ENCODE peak calls at places on chromosomes 2 and 18, in seven cellular contexts. F is pancreas, P is tibial nerve, A is left ventricle myocardium inferior, D is A673, J is RWPE2, R is lower lobe of right lung. M is an unnamed sample.

GRCh38 chr18:77008006-77008405 is 124.6 kb downstream of the MBP start:
- DNase-seq in J (no peak), A (no peak), D (no peak), R (no peak), F (no peak), P (no peak), M (peak; percentile 62)

GRCh38 chr2:215653344-215654015 is 217.6 kb upstream of the FN1 start:
- DNase-seq in R (no peak), A (no peak), P (no peak), F (no peak), D (no peak), J (no peak), M (no peak)

GRCh38 chr2:148317598-148317997 is 296.7 kb downstream of the MBD5 start:
- DNase-seq in R (no peak), J (no peak), P (no peak), D (no peak), F (no peak), A (no peak), M (no peak)

GRCh38 chr18:57438669-57439616 is 3.8 kb downstream of the ONECUT2 start:
- DNase-seq in R (no peak), J (no peak), P (no peak), D (no peak), F (no peak), A (no peak), M (no peak)

GRCh38 chr2:122469147-122469546 is 713.7 kb downstream of the TSN start:
- DNase-seq in D (no peak), P (no peak), A (no peak), R (no peak), F (no peak), J (no peak), M (no peak)

GRCh38 chr2:76197842-76198448 is 487.2 kb upstream of the GCFC2 start:
- DNase-seq in R (no peak), P (peak; percentile 27), F (peak; percentile 60), D (peak; percentile 87), A (peak; percentile 14), J (no peak), M (no peak)

GRCh38 chr2:118130385-118130784 is 42.1 kb downstream of the INSIG2 start:
- DNase-seq in F (no peak), R (no peak), D (no peak), A (no peak), J (no peak), P (no peak), M (no peak)

GRCh38 chr18:56903686-56904085 is 243.2 kb upstream of the BOD1L2 start:
- DNase-seq in R (no peak), P (no peak), F (no peak), J (no peak), D (no peak), A (no peak), M (no peak)

GRCh38 chr2:44935854-44936185 is 5.7 kb upstream of the SIX3 start:
- DNase-seq in A (no peak), P (no peak), J (no peak), D (no peak), F (no peak), R (no peak), M (no peak)

GRCh38 chr2:2321250-2321545 is 9.9 kb downstream of the MYT1L start:
- DNase-seq in A (no peak), P (no peak), R (no peak), D (no peak), J (no peak), F (no peak), M (no peak)

GRCh38 chr2:9805435-9806297 is 37.6 kb upstream of the TAF1B start:
- DNase-seq in A (no peak), F (peak; percentile 27), J (no peak), R (no peak), D (no peak), P (no peak), M (no peak)

GRCh38 chr2:128617029-128617590 is 298.4 kb upstream of the HS6ST1 start:
- DNase-seq in J (no peak), A (no peak), P (no peak), D (no peak), R (peak; percentile 13), F (peak; percentile 35), M (no peak)

GRCh38 chr2:127844973-127845372 is 13.0 kb downstream of the POLR2D start:
- DNase-seq in D (no peak), R (no peak), J (no peak), A (peak; percentile 35), F (no peak), P (no peak), M (no peak)

GRCh38 chr2:108853421-108853820 is 66.8 kb downstream of the CCDC138 start:
- DNase-seq in F (no peak), R (no peak), P (no peak), D (no peak), A (no peak), J (no peak), M (no peak)

GRCh38 chr2:122273785-122274419 is 518.5 kb downstream of the TSN start:
- DNase-seq in J (no peak), A (no peak), P (no peak), R (no peak), F (no peak), D (peak; percentile 22), M (no peak)

GRCh38 chr2:37730037-37730813 is 58.8 kb upstream of the CDC42EP3 start:
- DNase-seq in R (no peak), P (no peak), A (no peak), J (no peak), F (no peak), D (no peak), M (no peak)

GRCh38 chr2:149740490-149740889 is 152.9 kb upstream of the MMADHC start:
- DNase-seq in R (no peak), D (no peak), A (no peak), J (no peak), P (no peak), F (no peak), M (no peak)

GRCh38 chr2:44342854-44343253 is 18.4 kb downstream of the PREPL start:
- DNase-seq in R (no peak), J (no peak), F (no peak), P (no peak), D (peak; percentile 14), A (no peak), M (no peak)

GRCh38 chr2:142131016-142131714 is at the start of gene LRP1B:
- DNase-seq in J (no peak), F (peak; percentile 53), R (no peak), D (peak; percentile 86), P (no peak), A (no peak), M (no peak)

GRCh38 chr2:129904532-129905446 is 74.7 kb upstream of the RAB6C start:
- DNase-seq in R (no peak), J (no peak), F (peak; percentile 37), A (no peak), P (no peak), D (no peak), M (no peak)

GRCh38 chr2:145221032-145221431 is 701.1 kb upstream of the ZEB2 start:
- DNase-seq in J (no peak), R (no peak), D (no peak), F (no peak), P (no peak), A (no peak), M (no peak)

GRCh38 chr2:24046599-24046929 is 627 bp downstream of the WDCP start:
- DNase-seq in F (no peak), A (no peak), R (no peak), P (no peak), D (no peak), J (no peak), M (no peak)

DNA sequence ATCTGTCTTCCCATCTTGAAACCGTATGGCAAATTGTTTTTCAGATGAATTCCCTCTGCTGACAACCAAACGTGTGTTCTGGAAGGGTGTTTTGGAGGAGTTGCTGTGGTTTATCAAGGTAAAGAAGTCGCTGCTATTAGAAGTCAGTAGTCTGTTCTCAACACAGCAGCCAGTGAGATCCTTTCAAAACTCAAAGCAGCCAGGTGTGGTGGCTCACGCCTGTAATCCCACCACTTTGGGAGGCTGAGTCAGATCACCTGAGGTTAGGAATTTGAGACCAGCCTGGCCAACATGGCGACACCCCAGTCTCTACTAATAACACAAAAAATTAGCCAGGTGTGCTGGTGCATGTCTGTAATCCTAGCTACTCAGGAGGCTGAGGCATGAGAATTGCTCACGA is 2.1 kb downstream of the TYMS start:
- DNase-seq in D (no peak), F (no peak), A (no peak), P (no peak), R (no peak), J (no peak), M (no peak)
- H3K27ac ChIP-seq in D (no peak overlapping the region), F (no peak overlapping the region), A (no peak overlapping the region), P (no peak overlapping the region), R (no peak overlapping the region), J (no peak overlapping the region), M (no peak overlapping the region)

GRCh38 chr2:27088644-27089043 is 2.1 kb downstream of the KHK start:
- DNase-seq in R (no peak), F (peak; percentile 2), D (no peak), A (no peak), J (no peak), P (no peak), M (no peak)
- H3K27ac ChIP-seq in R (no peak overlapping the region), F (no peak overlapping the region), D (no peak overlapping the region), A (no peak overlapping the region), J (no peak overlapping the region), P (no peak overlapping the region), M (no peak overlapping the region)

DNA sequence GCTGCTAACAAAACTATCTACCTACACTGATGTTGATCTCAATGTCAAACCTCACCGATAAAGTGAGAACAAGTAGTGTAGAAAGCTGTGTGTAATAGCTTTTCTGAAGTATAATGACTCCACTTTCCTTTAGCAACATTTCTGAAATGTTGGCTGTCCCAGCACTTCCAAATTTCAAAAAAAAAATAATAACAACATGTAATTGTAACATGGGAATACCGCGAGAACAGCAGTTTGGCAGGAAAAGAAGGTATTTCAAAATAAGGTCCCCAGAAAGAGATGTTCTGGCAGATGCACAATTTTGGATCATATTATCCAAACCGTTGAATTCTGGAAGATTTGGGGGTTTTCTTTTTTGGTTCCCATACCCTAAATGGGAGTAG is 352.0 kb downstream of the ARHGAP15 start:
- DNase-seq in J (no peak), R (no peak), F (no peak), D (no peak), P (no peak), A (no peak), M (no peak)
- H3K27ac ChIP-seq in J (no peak overlapping the region), R (peak overlapping the region; percentile 66), F (no peak overlapping the region), D (peak overlapping the region; percentile 71), P (peak overlapping the region; percentile 84), A (peak overlapping the region; percentile 80), M (peak overlapping the region; percentile 63)

DNA sequence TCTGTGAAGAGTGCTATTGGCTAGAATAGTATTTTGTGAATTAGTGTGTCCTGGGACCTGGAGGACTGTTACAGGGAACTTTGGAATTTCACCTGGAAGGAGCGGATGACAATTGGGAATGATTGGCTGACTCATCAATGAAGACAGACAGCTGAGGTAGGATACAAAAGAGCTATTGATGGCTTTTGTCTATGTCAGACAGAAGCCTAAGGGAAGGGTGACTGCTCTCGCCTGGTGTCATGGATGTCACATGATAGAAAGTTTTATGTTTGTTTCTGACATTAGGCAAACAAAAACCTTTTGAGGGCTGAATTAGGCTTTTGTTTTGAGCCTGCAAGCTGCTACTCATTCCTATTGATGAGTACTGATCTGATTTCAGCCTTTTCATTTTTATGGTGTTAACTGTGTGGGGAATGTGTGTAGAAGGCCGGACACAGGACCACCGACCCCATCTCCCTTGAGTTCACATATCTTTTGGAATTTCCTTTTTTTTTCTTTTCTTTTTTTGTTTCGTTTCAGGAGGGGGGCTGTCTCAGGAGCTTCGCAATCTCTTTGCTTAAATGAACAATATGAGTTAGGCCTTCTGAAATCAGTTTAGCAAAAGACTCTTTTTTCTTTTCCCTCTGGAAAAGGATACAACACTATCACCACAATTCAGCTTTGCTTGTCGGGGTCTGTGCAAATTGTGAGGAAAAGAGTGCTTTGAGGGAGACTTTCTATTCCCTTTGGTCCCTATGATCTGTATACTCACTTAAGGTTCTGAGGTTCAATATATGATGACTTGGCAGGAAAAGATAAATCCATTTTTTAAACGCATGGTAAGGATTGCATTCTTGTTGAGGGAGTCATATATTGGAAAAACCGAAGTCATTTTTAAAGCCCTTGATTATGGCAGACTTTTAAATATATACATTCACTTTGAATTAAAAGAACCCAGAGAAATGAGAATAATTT is 207.9 kb upstream of the FIGN start:
- DNase-seq in D (no peak), J (no peak), R (no peak), P (no peak), A (no peak), F (no peak), M (no peak)
- H3K27ac ChIP-seq in D (no peak overlapping the region), J (no peak overlapping the region), R (no peak overlapping the region), P (peak overlapping the region; percentile 2), A (no peak overlapping the region), F (no peak overlapping the region), M (no peak overlapping the region)

M was measured in suprapubic skin.